ENCODE peak calls at places on chromosomes 6 and 20, in four cellular contexts. F is ovary, T is pancreas, P is psoas muscle. B is an unnamed sample.

GRCh38 chr6:43629104-43629504 is at the start of gene GTPBP2:
- DNase-seq in T (peak; percentile 99), F (peak; percentile 98), P (peak; percentile 99), B (peak; percentile 97)

GRCh38 chr6:157471077-157471686 is 90.2 kb downstream of the ZDHHC14 start:
- DNase-seq in P (no peak), T (no peak), F (no peak), B (no peak)

GRCh38 chr6:14499804-14500203 is 382.2 kb downstream of the CD83 start:
- DNase-seq in P (no peak), F (no peak), T (no peak), B (peak; percentile 64)

GRCh38 chr6:168345266-168345665 is 25.7 kb upstream of the DACT2 start:
- DNase-seq in F (no peak), T (no peak), P (no peak), B (no peak)

GRCh38 chr20:44268802-44269201 is 21.7 kb downstream of the GDAP1L1 start:
- DNase-seq in F (no peak), P (no peak), T (no peak), B (no peak)

GRCh38 chr6:73032586-73032985 is 192.7 kb downstream of the KHDC1L start:
- DNase-seq in F (no peak), T (no peak), P (no peak), B (peak; percentile 81)

GRCh38 chr6:156174026-156174880 is 602.9 kb upstream of the ARID1B start:
- DNase-seq in P (no peak), T (no peak), F (no peak), B (no peak)

GRCh38 chr6:3384346-3385143 is 72.3 kb downstream of the SLC22A23 start:
- DNase-seq in F (no peak), P (no peak), T (no peak), B (no peak)

GRCh38 chr6:128363424-128363823 is 157.0 kb downstream of the PTPRK start:
- DNase-seq in P (no peak), T (no peak), F (no peak), B (no peak)

GRCh38 chr6:94478178-94479140 is 1059.1 kb upstream of the EPHA7 start:
- DNase-seq in F (no peak), P (no peak), T (no peak), B (no peak)

GRCh38 chr6:109944448-109944847 is 33.7 kb upstream of the GPR6 start:
- DNase-seq in P (no peak), F (no peak), T (no peak), B (peak; percentile 79)

GRCh38 chr6:30013296-30013922 is 47.7 kb upstream of the POLR1H start:
- DNase-seq in T (no peak), F (no peak), P (no peak), B (peak; percentile 11)

GRCh38 chr6:117534974-117535373 is 52.5 kb downstream of the DCBLD1 start:
- DNase-seq in F (no peak), T (no peak), P (no peak), B (no peak)

GRCh38 chr20:17614176-17614811 is 44.4 kb downstream of the DSTN start:
- DNase-seq in P (peak; percentile 91), T (peak; percentile 93), F (peak; percentile 84), B (peak; percentile 14)

GRCh38 chr6:43020847-43021246 is 576 bp upstream of the RRP36 start:
- DNase-seq in P (peak; percentile 56), F (no peak), T (peak; percentile 49), B (peak; percentile 15)

GRCh38 chr6:56814308-56814707 is 140.6 kb upstream of the BEND6 start:
- DNase-seq in T (no peak), F (no peak), P (no peak), B (no peak)
- H3K27ac ChIP-seq in T (no peak overlapping the region), F (no peak overlapping the region), P (peak overlapping the region; percentile 78), B (no peak overlapping the region)

GRCh38 chr6:105112577-105112976 is 67.2 kb downstream of the POPDC3 start:
- DNase-seq in T (no peak), F (no peak), P (no peak), B (no peak)
- TF ChIP-seq CTCF in T (no peak), F (no peak), P (no peak), B (no peak)

GRCh38 chr6:35044145-35044745 is 96.9 kb downstream of the TCP11 start:
- DNase-seq in F (no peak), P (no peak), T (no peak), B (no peak)

GRCh38 chr6:35044771-35045275 is 96.3 kb downstream of the TCP11 start:
- DNase-seq in P (no peak), F (no peak), T (no peak), B (no peak)

GRCh38 chr6:35047265-35048011 is 93.7 kb downstream of the TCP11 start:
- DNase-seq in T (no peak), F (no peak), P (no peak), B (no peak)

GRCh38 chr6:35046862-35047261 is 94.3 kb downstream of the TCP11 start:
- DNase-seq in F (no peak), T (no peak), P (no peak), B (no peak)

DNA sequence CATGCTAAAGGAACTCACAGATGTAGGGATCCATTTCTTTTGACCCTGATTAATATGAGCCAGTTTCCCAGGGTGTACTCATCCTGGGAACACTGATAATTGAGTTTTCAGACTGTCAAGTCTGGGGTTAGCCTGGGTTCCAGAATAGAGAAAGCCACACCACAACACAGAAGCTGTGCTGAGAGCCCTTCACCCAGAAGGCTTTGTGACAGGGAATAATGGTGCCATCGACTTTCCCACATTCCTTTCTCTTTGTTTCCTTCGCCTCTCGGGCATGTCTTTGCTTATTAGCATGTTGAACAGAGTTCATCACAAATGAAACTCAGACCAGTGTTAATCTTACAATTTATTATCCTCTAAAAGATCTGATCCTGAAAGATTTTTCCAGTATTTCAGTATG is 95.0 kb downstream of the TCP11 start:
- DNase-seq in P (no peak), T (no peak), F (no peak), B (no peak)
- H3K27ac ChIP-seq in P (peak overlapping the region; percentile 76), T (no peak overlapping the region), F (no peak overlapping the region), B (no peak overlapping the region)

GRCh38 chr20:63178445-63178818 is 37.5 kb downstream of the YTHDF1 start:
- DNase-seq in T (peak; percentile 34), P (no peak), F (no peak), B (no peak)

GRCh38 chr20:63177785-63178444 is 38.0 kb downstream of the YTHDF1 start:
- DNase-seq in P (no peak), T (peak; percentile 60), F (no peak), B (no peak)

GRCh38 chr20:63180541-63181185 is 35.3 kb downstream of the YTHDF1 start:
- DNase-seq in P (peak; percentile 56), T (peak; percentile 54), F (no peak), B (no peak)

GRCh38 chr20:63179876-63180275 is 36.1 kb downstream of the YTHDF1 start:
- DNase-seq in F (no peak), P (no peak), T (peak; percentile 56), B (no peak)

DNA sequence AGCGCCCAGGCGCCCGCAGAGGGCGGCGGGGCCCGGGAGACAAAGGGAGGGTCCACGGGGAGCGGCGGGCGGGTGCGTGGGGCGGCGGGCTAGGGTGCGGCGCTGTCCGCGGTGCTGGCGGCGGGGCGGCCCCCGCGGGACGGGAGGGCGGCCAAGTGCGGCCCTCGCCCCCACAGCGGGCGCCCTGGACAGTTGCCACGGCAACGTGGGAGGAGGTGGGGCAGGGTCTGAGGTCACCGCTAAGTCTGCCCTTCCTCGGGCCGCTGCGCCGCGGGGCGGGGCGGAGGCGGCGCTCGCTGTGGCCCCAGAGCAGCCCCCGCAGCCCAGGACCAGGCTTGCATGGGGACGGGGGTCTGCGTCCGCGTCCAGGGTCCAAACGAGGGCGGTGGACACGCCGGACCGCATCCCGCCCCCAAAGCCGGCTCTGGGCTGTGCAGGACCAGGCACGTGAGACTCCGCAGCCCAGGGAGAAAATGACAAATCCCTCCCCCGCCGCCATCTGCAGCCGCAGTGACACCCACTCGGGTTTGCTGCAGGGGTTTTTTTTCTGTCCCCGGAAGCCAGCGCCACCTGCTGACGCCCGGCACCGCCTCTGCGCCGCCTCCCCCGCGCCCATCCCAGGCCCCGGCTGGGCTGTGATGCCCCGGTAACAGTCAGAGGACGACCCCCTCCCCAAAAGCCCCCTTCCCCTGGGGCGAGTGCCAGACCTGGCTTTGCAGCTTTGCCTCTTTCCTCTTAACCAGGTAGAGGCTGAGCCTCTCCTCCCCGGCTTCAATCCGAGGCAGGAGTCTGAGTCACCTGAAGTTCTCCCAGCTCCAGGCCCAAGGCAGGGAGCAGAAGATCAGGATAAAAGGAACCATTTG is 36.8 kb downstream of the YTHDF1 start:
- DNase-seq in P (peak; percentile 69), T (peak; percentile 50), F (no peak), B (peak; percentile 65)
- TF ChIP-seq CTCF in P (peak; percentile 50), T (peak; percentile 8), F (no peak), B (peak; percentile 78)

DNA sequence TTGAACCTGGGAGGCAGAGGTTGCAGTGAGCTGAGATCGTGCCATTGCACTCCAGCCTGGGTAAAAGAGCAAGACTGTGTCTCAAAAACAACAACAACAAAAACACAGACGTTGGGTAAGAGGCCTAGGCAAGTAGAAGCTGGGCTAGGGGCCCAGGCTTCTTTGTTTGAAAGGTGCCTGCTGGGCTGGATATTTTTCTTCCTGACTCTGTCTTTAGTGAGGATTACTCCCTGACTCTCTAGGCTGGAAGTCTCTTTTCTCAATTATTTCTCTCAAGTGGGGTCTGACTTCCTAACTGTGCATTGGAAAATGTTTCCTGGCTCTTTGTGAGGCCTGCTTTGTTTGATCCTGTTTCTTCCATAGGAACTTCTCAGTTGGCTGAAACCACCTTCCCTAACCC is 76.5 kb upstream of the DTNBP1 start:
- DNase-seq in T (no peak), P (no peak), F (no peak), B (no peak)
- H3K27ac ChIP-seq in T (no peak overlapping the region), P (no peak overlapping the region), F (no peak overlapping the region), B (no peak overlapping the region)

DNA sequence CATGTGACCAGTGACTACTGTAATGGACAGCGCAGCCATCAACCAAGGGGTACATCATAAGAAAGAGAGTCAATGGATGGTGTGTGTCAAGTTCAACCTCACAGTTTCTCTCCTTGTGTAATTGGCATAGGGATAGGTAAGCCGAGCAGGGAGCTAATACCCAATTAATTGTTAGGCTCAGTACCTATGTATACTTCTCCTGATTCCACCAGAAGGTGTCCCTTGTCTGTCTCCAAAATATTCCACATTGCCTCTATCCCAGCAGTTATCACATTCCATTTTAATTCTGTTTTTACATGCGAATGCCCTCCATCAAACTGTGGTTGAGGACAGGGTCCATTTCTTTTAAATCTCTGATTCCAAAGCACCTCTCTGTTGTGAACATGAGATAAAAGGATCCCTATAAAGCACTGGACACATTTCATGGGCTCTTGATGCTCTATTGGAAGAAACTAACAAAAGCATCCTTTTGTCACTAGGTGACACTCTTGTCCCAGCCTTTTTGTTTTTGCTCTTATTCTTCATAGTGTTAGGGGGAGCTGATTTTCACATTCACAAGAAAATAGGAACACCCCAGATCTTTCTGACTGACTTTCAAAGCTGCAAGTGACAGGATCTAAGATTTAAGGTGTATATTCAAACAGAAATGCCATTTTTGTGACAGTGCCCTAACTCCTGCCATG is 38.9 kb downstream of the FBXO9 start:
- DNase-seq in T (no peak), P (no peak), F (no peak), B (no peak)
- TF ChIP-seq CTCF in T (no peak), P (peak; percentile 8), F (no peak), B (no peak)

GRCh38 chr6:53544500-53545308 is at the start of gene GCLC:
- DNase-seq in P (peak; percentile 97), T (peak; percentile 97), F (peak; percentile 93), B (peak; percentile 87)
- H3K27ac ChIP-seq in P (peak within 1 kb of the TSS; percentile 96), T (peak within 1 kb of the TSS; percentile 87), F (peak within 1 kb of the TSS; percentile 89), B (peak within 1 kb of the TSS; percentile 87)

B was measured in RWPE1.